ENCODE peak calls at places on chromosomes 7 and 10, in four cellular contexts. C is coronary artery, K is BE2C, A is IMR-90. E is an unnamed sample.

GRCh38 chr10:102120142-102120986 is at the start of gene LDB1:
- DNase-seq in C (peak; percentile 88), K (peak; percentile 85), A (peak; percentile 77), E (peak; percentile 89)

GRCh38 chr10:12795723-12796122 is 205.8 kb downstream of the CCDC3 start:
- DNase-seq in C (no peak), K (no peak), A (no peak), E (peak; percentile 41)

GRCh38 chr10:95236068-95236903 is 42.2 kb downstream of the ACSM6 start:
- DNase-seq in C (no peak), K (no peak), A (peak; percentile 81), E (no peak)

GRCh38 chr10:79059859-79060379 is 8.8 kb upstream of the ZMIZ1 start:
- DNase-seq in C (peak; percentile 65), K (peak; percentile 2), A (no peak), E (peak; percentile 15)

GRCh38 chr7:32785365-32785764 is 106.2 kb downstream of the KBTBD2 start:
- DNase-seq in C (no peak), K (no peak), A (no peak), E (no peak)

GRCh38 chr7:135758531-135758932 is 9.9 kb upstream of the FAM180A start:
- DNase-seq in C (peak; percentile 87), K (no peak), A (peak; percentile 34), E (no peak)

GRCh38 chr7:25360471-25360870 is 132.2 kb upstream of the NPVF start:
- DNase-seq in C (no peak), K (no peak), A (no peak), E (no peak)

GRCh38 chr10:94016727-94017714 is 23.3 kb downstream of the PLCE1 start:
- DNase-seq in C (no peak), K (no peak), A (peak; percentile 62), E (no peak)

GRCh38 chr7:99123571-99124033 is 20.3 kb downstream of the SMURF1 start:
- DNase-seq in C (no peak), K (no peak), A (peak; percentile 57), E (no peak)

GRCh38 chr7:45647426-45647825 is 73.3 kb downstream of the ADCY1 start:
- DNase-seq in C (no peak), K (no peak), A (no peak), E (no peak)

GRCh38 chr7:13980474-13980873 is 9.0 kb downstream of the ETV1 start:
- DNase-seq in C (no peak), K (no peak), A (no peak), E (no peak)

GRCh38 chr7:98212532-98213041 is 1.3 kb downstream of the BHLHA15 start:
- DNase-seq in C (peak; percentile 66), K (no peak), A (no peak), E (no peak)

GRCh38 chr10:110881247-110881646 is 9.5 kb downstream of the PDCD4 start:
- DNase-seq in C (no peak), K (no peak), A (no peak), E (no peak)

GRCh38 chr10:93911865-93912264 is 18.1 kb downstream of the SLC35G1 start:
- DNase-seq in C (no peak), K (no peak), A (no peak), E (no peak)

DNA sequence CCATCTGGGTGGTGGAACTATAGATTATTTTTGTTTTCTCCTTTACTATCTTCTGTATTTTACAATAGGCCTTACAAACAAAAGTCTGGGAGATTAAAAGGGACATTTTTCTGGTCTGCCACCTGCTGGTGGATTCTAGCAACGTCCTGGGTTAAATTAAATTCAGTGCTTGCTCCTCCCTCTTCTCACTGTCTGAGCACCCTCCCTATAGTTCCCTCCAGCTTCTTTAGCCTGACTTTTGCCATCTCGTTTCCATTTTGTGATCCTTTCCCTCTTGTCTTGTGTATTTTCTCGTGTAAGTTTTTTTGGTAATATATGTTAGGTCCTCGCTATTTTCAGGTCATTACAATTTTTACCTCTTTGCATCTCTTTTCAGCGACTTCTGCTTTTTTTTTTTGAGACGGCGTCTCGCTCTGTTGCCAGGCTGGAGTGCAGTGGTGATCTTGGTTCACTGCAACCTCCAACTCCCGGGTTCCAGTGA is 16.1 kb downstream of the ANKRD16 start:
- DNase-seq in C (no peak), K (peak; percentile 49), A (peak; percentile 70), E (peak; percentile 32)
- H3K4me3 ChIP-seq in C (no peak overlapping the region), K (no peak overlapping the region), A (no peak overlapping the region), E (no peak overlapping the region)

GRCh38 chr7:132910657-132911056 is 171.2 kb downstream of the CHCHD3 start:
- DNase-seq in C (no peak), K (no peak), A (no peak), E (no peak)

GRCh38 chr7:132906193-132906829 is 175.6 kb downstream of the CHCHD3 start:
- DNase-seq in C (no peak), K (no peak), A (no peak), E (no peak)

GRCh38 chr7:132904209-132904608 is 177.7 kb downstream of the CHCHD3 start:
- DNase-seq in C (no peak), K (no peak), A (no peak), E (no peak)

DNA sequence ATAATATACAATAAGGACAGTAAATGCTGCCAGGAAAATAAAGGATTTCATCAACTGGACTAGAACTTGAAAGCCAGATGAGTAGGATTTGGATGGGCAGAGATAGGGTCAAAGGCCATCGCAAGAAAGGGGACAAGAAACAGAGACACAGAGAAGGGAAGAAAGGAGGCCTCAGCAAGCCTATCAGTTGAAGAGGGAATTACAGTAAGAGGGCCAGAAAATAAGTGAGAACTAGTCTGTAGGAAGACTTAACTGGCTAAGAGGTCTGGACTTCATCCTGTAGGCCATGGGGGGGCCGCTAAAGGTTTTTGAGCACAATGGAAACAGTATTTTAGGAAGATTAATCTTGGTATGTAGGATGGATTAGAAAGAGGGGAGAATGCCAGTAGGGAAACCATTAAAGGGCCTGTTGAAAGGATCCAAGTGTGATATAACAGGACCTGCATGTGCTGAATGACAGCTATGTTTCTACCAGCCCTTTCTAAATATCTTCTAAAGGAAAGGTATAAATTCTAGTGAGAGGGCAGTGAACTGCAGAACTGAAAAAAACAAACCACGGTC is 174.4 kb downstream of the CHCHD3 start:
- DNase-seq in C (no peak), K (no peak), A (no peak), E (no peak)
- TF ChIP-seq CTCF in C (no peak), K (no peak), A (no peak), E (no peak)

DNA sequence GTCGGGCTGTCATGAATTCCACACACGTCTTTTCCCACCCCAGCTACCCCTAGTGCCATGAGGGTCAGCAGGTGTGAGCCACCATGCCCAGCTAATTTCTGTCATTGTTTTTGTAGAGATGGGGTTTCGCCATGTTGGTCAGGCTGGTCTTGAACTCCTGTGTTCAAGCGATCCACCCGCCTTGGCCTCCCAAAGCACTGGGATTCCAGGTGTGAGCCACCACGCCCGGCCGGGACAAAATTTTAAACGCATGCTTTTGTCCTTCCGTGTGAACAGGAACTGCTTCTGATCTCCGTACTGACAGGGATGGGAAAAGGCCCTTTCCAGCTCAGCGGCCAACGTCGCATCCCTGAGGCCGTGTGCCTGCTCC is 15.6 kb upstream of the ZFAND2A start:
- DNase-seq in C (no peak), K (no peak), A (no peak), E (no peak)
- H3K4me3 ChIP-seq in C (peak overlapping the region; percentile 58), K (peak overlapping the region; percentile 53), A (no peak overlapping the region), E (peak overlapping the region; percentile 53)

DNA sequence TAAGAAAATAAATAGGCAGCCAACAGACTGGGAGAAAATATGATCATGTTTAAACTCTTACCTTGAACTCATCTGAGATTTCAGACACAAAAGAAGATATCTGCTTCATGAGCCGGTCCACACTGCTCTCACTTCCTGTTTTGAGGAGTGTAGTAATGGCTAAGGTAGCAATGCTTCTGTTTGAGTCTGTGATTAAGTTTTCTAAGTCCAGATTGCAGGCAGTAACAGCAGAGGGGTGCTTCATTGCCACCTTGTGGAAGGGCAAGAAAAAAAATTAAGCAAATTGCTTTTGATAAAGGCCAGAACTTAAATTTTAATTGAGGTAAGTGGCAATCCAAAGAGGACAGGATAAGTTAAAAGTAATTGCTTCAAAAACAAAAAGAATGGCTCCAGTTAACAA is 69.1 kb downstream of the MEST start:
- DNase-seq in C (no peak), K (no peak), A (peak; percentile 43), E (no peak)
- TF ChIP-seq CTCF in C (no peak), K (peak; percentile 51), A (peak; percentile 36), E (peak; percentile 18)

E was measured in psoas muscle.